ENCODE peak calls at places on chromosomes 7 and 10, in ten cellular contexts. B is CD4-positive, alpha-beta T cell; P is fibroblast of lung; F is colonic mucosa; L is SK-N-SH; M is hepatocyte; H is body of pancreas; Z is kidney; D is uterus; C is pancreas. T is an unnamed sample.

GRCh38 chr10:11468126-11468742 is 143.2 kb downstream of the USP6NL start:
- DNase-seq in P (peak; percentile 77), C (peak; percentile 41), F (no peak), M (no peak), D (no peak), Z (no peak), B (no peak), H (peak; percentile 73), L (no peak), T (no peak)

GRCh38 chr7:51789494-51789893 is 472.9 kb upstream of the COBL start:
- DNase-seq in F (no peak), H (no peak), P (no peak), Z (no peak), L (peak; percentile 21), C (no peak), B (no peak), D (no peak), M (peak; percentile 25), T (no peak)

GRCh38 chr7:29375641-29376562 is 181.3 kb downstream of the CHN2 start:
- DNase-seq in M (peak; percentile 79), P (no peak), F (peak; percentile 86), B (no peak), H (peak; percentile 73), Z (no peak), L (no peak), C (peak; percentile 68), D (no peak), T (no peak)

GRCh38 chr10:7538970-7539694 is 127.6 kb downstream of the ITIH5 start:
- DNase-seq in P (no peak), H (no peak), D (no peak), B (no peak), C (no peak), F (no peak), Z (no peak), M (no peak), L (no peak), T (no peak)

GRCh38 chr10:95792874-95793285 is 36.9 kb downstream of the ENTPD1 start:
- DNase-seq in F (no peak), Z (no peak), P (peak; percentile 71), M (no peak), L (no peak), C (no peak), D (no peak), H (no peak), B (no peak), T (no peak)

GRCh38 chr10:485776-486572 is 203.5 kb downstream of the DIP2C start:
- DNase-seq in L (peak; percentile 70), F (peak; percentile 17), H (no peak), B (no peak), Z (no peak), D (peak; percentile 50), C (no peak), P (no peak), M (no peak), T (no peak)

GRCh38 chr7:33946094-33946699 is 40.9 kb downstream of the BMPER start:
- DNase-seq in Z (no peak), D (no peak), F (no peak), B (no peak), P (no peak), L (no peak), C (no peak), H (no peak), M (no peak), T (no peak)

GRCh38 chr7:44534501-44534900 is 6.6 kb downstream of the NPC1L1 start:
- DNase-seq in D (no peak), M (peak; percentile 56), L (peak; percentile 89), B (peak; percentile 23), C (no peak), Z (no peak), F (peak; percentile 37), P (no peak), H (no peak), T (no peak)

GRCh38 chr7:41648506-41648905 is 54.4 kb downstream of the INHBA start:
- DNase-seq in P (no peak), F (no peak), H (no peak), Z (no peak), D (no peak), B (no peak), L (no peak), M (no peak), C (no peak), T (no peak)

GRCh38 chr7:24741691-24742639 is 15.3 kb downstream of the GSDME start:
- DNase-seq in F (no peak), P (peak; percentile 98), C (no peak), M (peak; percentile 86), H (no peak), L (no peak), B (no peak), Z (no peak), D (peak; percentile 82), T (no peak)

GRCh38 chr7:80054356-80054755 is 80.3 kb upstream of the GNAI1 start:
- DNase-seq in P (peak; percentile 72), D (no peak), L (no peak), B (no peak), H (no peak), F (no peak), C (no peak), Z (no peak), M (no peak), T (no peak)

GRCh38 chr10:132641966-132642731 is 104.6 kb downstream of the INPP5A start:
- DNase-seq in D (peak; percentile 10), Z (peak; percentile 65), M (no peak), C (no peak), H (peak; percentile 9), B (no peak), P (no peak), L (no peak), F (no peak), T (no peak)

GRCh38 chr7:139830779-139831498 is 1.9 kb downstream of the TBXAS1 start:
- DNase-seq in B (no peak), Z (no peak), H (no peak), F (no peak), P (no peak), C (no peak), L (no peak), D (no peak), M (no peak), T (no peak)

GRCh38 chr7:19939746-19940145 is 166.3 kb upstream of the TMEM196 start:
- DNase-seq in L (no peak), C (no peak), P (peak; percentile 88), M (no peak), Z (no peak), F (no peak), D (no peak), B (no peak), H (no peak), T (no peak)

GRCh38 chr10:66627156-66627555 is 298.7 kb upstream of the LRRTM3 start:
- DNase-seq in Z (no peak), M (peak; percentile 26), H (no peak), D (no peak), L (peak; percentile 27), C (no peak), B (no peak), F (no peak), P (peak; percentile 4), T (no peak)
- TF ChIP-seq CTCF in Z (peak; percentile 5), M (peak; percentile 40), H (peak; percentile 29), D (no peak), L (peak; percentile 44), C (no peak), B (no peak), F (no peak), P (no peak), T (peak; percentile 34)

GRCh38 chr7:133568544-133568943 is 315.7 kb downstream of the EXOC4 start:
- DNase-seq in Z (no peak), H (no peak), D (no peak), L (no peak), F (no peak), P (peak; percentile 21), B (no peak), C (no peak), M (no peak), T (no peak)
- H3K27ac ChIP-seq in Z (no peak overlapping the region), H (no peak overlapping the region), D (no peak overlapping the region), L (peak overlapping the region; percentile 4), F (no peak overlapping the region), P (no peak overlapping the region), B (no peak overlapping the region), C (no peak overlapping the region), M (no peak overlapping the region), T (no peak overlapping the region)

GRCh38 chr7:77657427-77658331 is 38.6 kb upstream of the RSBN1L start:
- DNase-seq in F (peak; percentile 52), B (no peak), L (peak; percentile 64), D (no peak), M (peak; percentile 57), C (no peak), P (peak; percentile 22), H (peak; percentile 29), Z (no peak), T (no peak)
- TF ChIP-seq CTCF in F (peak; percentile 55), B (peak; percentile 83), L (peak; percentile 88), D (peak; percentile 24), M (peak; percentile 73), C (no peak), P (peak; percentile 26), H (peak; percentile 73), Z (peak; percentile 53), T (peak; percentile 56)

GRCh38 chr7:120168066-120168465 is 104.9 kb upstream of the KCND2 start:
- DNase-seq in P (peak; percentile 7), M (no peak), B (no peak), F (no peak), C (no peak), D (peak; percentile 35), L (no peak), Z (no peak), H (no peak), T (no peak)

GRCh38 chr7:120160166-120160565 is 112.8 kb upstream of the KCND2 start:
- DNase-seq in M (no peak), F (no peak), L (no peak), Z (no peak), B (no peak), H (no peak), D (no peak), C (no peak), P (no peak), T (no peak)

GRCh38 chr7:120165231-120165630 is 107.7 kb upstream of the KCND2 start:
- DNase-seq in H (no peak), P (no peak), D (no peak), Z (no peak), F (no peak), B (no peak), M (no peak), L (no peak), C (no peak), T (no peak)

GRCh38 chr7:120163449-120163848 is 109.5 kb upstream of the KCND2 start:
- DNase-seq in C (no peak), D (no peak), M (no peak), Z (no peak), H (no peak), P (no peak), F (no peak), B (no peak), L (no peak), T (no peak)
- H3K27ac ChIP-seq in C (no peak overlapping the region), D (no peak overlapping the region), M (no peak overlapping the region), Z (no peak overlapping the region), H (no peak overlapping the region), P (no peak overlapping the region), F (no peak overlapping the region), B (no peak overlapping the region), L (no peak overlapping the region), T (no peak overlapping the region)

GRCh38 chr7:146094356-146094755 is 22.2 kb upstream of the CNTNAP2 start:
- DNase-seq in L (no peak), P (no peak), B (no peak), Z (no peak), D (no peak), M (no peak), C (no peak), F (no peak), H (no peak), T (no peak)

GRCh38 chr7:146090023-146090645 is 26.5 kb upstream of the CNTNAP2 start:
- DNase-seq in M (peak; percentile 50), D (no peak), H (no peak), B (no peak), L (peak; percentile 58), Z (no peak), P (peak; percentile 1), C (no peak), F (no peak), T (no peak)
- TF ChIP-seq CTCF in M (peak; percentile 79), D (no peak), H (peak; percentile 62), B (peak; percentile 71), L (peak; percentile 95), Z (peak; percentile 67), P (no peak), C (peak; percentile 12), F (peak; percentile 41), T (peak; percentile 69)

T was measured in left ventricle myocardium inferior.